ENCODE peak calls at places on chromosomes 6 and 20, in seven cellular contexts. U, H, V, A, Y, X and M are unnamed samples.

GRCh38 chr20:44990425-44990824 is 24.1 kb downstream of the STK4 start:
- DNase-seq in U (no peak), H (no peak), V (no peak), A (no peak), Y (no peak), X (no peak), M (no peak)

GRCh38 chr6:157615411-157615763 is 207.7 kb upstream of the SNX9 start:
- DNase-seq in U (no peak), H (no peak), V (no peak), A (peak), Y (peak), X (no peak), M (no peak)

GRCh38 chr6:105363100-105363754 is 39.7 kb downstream of the PREP start:
- DNase-seq in U (no peak), H (peak), V (no peak), A (no peak), Y (no peak), X (peak), M (no peak)

GRCh38 chr6:17622144-17622543 is 22.0 kb downstream of the FAM8A1 start:
- DNase-seq in U (no peak), H (peak), V (no peak), A (no peak), Y (no peak), X (no peak), M (no peak)

GRCh38 chr6:163282672-163283071 is 131.8 kb upstream of the QKI start:
- DNase-seq in U (no peak), H (no peak), V (no peak), A (no peak), Y (no peak), X (no peak), M (no peak)

GRCh38 chr6:117605169-117605826 is 3.0 kb upstream of the GOPC start:
- DNase-seq in U (peak), H (peak), V (no peak), A (peak), Y (peak), X (peak), M (no peak)

GRCh38 chr20:48275325-48275724 is 490.0 kb upstream of the SULF2 start:
- DNase-seq in U (no peak), H (no peak), V (no peak), A (no peak), Y (no peak), X (no peak), M (no peak)

GRCh38 chr20:38249536-38250310 is 10.8 kb downstream of the KIAA1755 start:
- DNase-seq in U (no peak), H (no peak), V (no peak), A (no peak), Y (no peak), X (no peak), M (no peak)

GRCh38 chr20:472889-473292 is 10.6 kb upstream of the TBC1D20 start:
- DNase-seq in U (no peak), H (no peak), V (no peak), A (no peak), Y (no peak), X (no peak), M (no peak)

GRCh38 chr6:27188885-27189418 is 58.5 kb upstream of the PRSS16 start:
- DNase-seq in U (peak), H (peak), V (no peak), A (peak), Y (peak), X (peak), M (no peak)

GRCh38 chr20:52785678-52786077 is 186.5 kb upstream of the TSHZ2 start:
- DNase-seq in U (no peak), H (no peak), V (no peak), A (no peak), Y (no peak), X (no peak), M (no peak)

GRCh38 chr6:6875818-6876470 is 231.8 kb upstream of the RREB1 start:
- DNase-seq in U (no peak), H (no peak), V (no peak), A (no peak), Y (no peak), X (no peak), M (no peak)

GRCh38 chr6:160505970-160506369 is 157.8 kb downstream of the SLC22A3 start:
- DNase-seq in U (no peak), H (no peak), V (no peak), A (no peak), Y (no peak), X (no peak), M (no peak)

GRCh38 chr20:62366370-62367135 is 559 bp downstream of the LAMA5 start:
- DNase-seq in U (no peak), H (no peak), V (peak), A (no peak), Y (peak), X (no peak), M (no peak)

GRCh38 chr6:56683882-56684281 is 41.2 kb upstream of the DST start:
- DNase-seq in U (no peak), H (no peak), V (no peak), A (no peak), Y (peak), X (peak), M (no peak)

GRCh38 chr6:150567823-150568383 is 31.8 kb upstream of the PLEKHG1 start:
- DNase-seq in U (no peak), H (peak), V (no peak), A (no peak), Y (peak), X (no peak), M (no peak)

GRCh38 chr20:56628873-56629463 is at the start of gene TFAP2C:
- DNase-seq in U (peak), H (no peak), V (peak), A (no peak), Y (peak), X (peak), M (peak)

GRCh38 chr20:57651977-57652864 is 32.0 kb upstream of the ZBP1 start:
- DNase-seq in U (peak), H (no peak), V (peak), A (peak), Y (no peak), X (no peak), M (no peak)

GRCh38 chr6:144063744-144064401 is 31.5 kb downstream of the SF3B5 start:
- DNase-seq in U (peak), H (peak), V (peak), A (peak), Y (peak), X (no peak), M (peak)

GRCh38 chr6:7528565-7528964 is 12.9 kb upstream of the DSP start:
- DNase-seq in U (no peak), H (no peak), V (no peak), A (no peak), Y (no peak), X (peak), M (no peak)

GRCh38 chr20:61684136-61684535 is 381.5 kb downstream of the TAF4 start:
- DNase-seq in U (no peak), H (no peak), V (no peak), A (no peak), Y (no peak), X (no peak), M (no peak)

GRCh38 chr6:24566020-24566752 is 71.4 kb downstream of the ALDH5A1 start:
- DNase-seq in U (no peak), H (no peak), V (no peak), A (no peak), Y (no peak), X (peak), M (no peak)